ENCODE peak calls at places on chromosomes 3 and 15, in four cellular contexts. One of them, this sample, is unnamed.

GRCh38 chr3:192220915-192221314 is 506.4 kb downstream of the FGF12 start:
- DNase-seq in heart left ventricle: no peak
- DNase-seq in fibroblast of lung: no peak
- DNase-seq in spleen: no peak
- DNase-seq in this sample: no peak

GRCh38 chr3:111706527-111706926 is 111.4 kb upstream of the ZBED2 start:
- DNase-seq in heart left ventricle: no peak
- DNase-seq in fibroblast of lung: no peak
- DNase-seq in spleen: no peak
- DNase-seq in this sample: no peak

GRCh38 chr15:97443101-97443500 is 517.4 kb upstream of the ARRDC4 start:
- DNase-seq in heart left ventricle: no peak
- DNase-seq in fibroblast of lung: no peak
- DNase-seq in spleen: no peak
- DNase-seq in this sample: no peak

GRCh38 chr3:136535906-136536305 is 216.3 kb downstream of the STAG1 start:
- DNase-seq in heart left ventricle: no peak
- DNase-seq in fibroblast of lung: peak; percentile 56
- DNase-seq in spleen: no peak
- DNase-seq in this sample: no peak

GRCh38 chr15:60391722-60392340 is 6.0 kb downstream of the ANXA2 start:
- DNase-seq in heart left ventricle: no peak
- DNase-seq in fibroblast of lung: no peak
- DNase-seq in spleen: no peak
- DNase-seq in this sample: no peak

GRCh38 chr15:34241376-34242350 is 16.8 kb downstream of the EMC4 start:
- DNase-seq in heart left ventricle: no peak
- DNase-seq in fibroblast of lung: peak; percentile 37
- DNase-seq in spleen: no peak
- DNase-seq in this sample: no peak

GRCh38 chr3:62007036-62007435 is 366.3 kb downstream of the FEZF2 start:
- DNase-seq in heart left ventricle: no peak
- DNase-seq in fibroblast of lung: peak; percentile 65
- DNase-seq in spleen: no peak
- DNase-seq in this sample: no peak

GRCh38 chr15:42059661-42060476 is 34.5 kb downstream of the PLA2G4D start:
- DNase-seq in heart left ventricle: no peak
- DNase-seq in fibroblast of lung: peak; percentile 16
- DNase-seq in spleen: no peak
- DNase-seq in this sample: peak; percentile 14

GRCh38 chr15:77738038-77738370 is 105.3 kb upstream of the LINGO1 start:
- DNase-seq in heart left ventricle: no peak
- DNase-seq in fibroblast of lung: no peak
- DNase-seq in spleen: no peak
- DNase-seq in this sample: no peak

GRCh38 chr15:45326776-45327175 is 51.6 kb downstream of the GATM start:
- DNase-seq in heart left ventricle: no peak
- DNase-seq in fibroblast of lung: no peak
- DNase-seq in spleen: no peak
- DNase-seq in this sample: no peak

GRCh38 chr15:49621327-49622210 is 721 bp downstream of the DTWD1 start:
- DNase-seq in heart left ventricle: no peak
- DNase-seq in fibroblast of lung: peak; percentile 29
- DNase-seq in spleen: no peak
- DNase-seq in this sample: no peak

GRCh38 chr15:38609097-38609738 is 44.6 kb upstream of the RASGRP1 start:
- DNase-seq in heart left ventricle: no peak
- DNase-seq in fibroblast of lung: no peak
- DNase-seq in spleen: no peak
- DNase-seq in this sample: no peak

GRCh38 chr15:90664650-90665287 is 52.4 kb upstream of the BLM start:
- DNase-seq in heart left ventricle: peak; percentile 73
- DNase-seq in fibroblast of lung: peak; percentile 48
- DNase-seq in spleen: peak; percentile 84
- DNase-seq in this sample: peak; percentile 21

GRCh38 chr3:177521305-177521704 is 324.0 kb upstream of the TBL1XR1 start:
- DNase-seq in heart left ventricle: no peak
- DNase-seq in fibroblast of lung: no peak
- DNase-seq in spleen: no peak
- DNase-seq in this sample: no peak

GRCh38 chr3:72288955-72289707 is 504.2 kb upstream of the PROK2 start:
- DNase-seq in heart left ventricle: no peak
- DNase-seq in fibroblast of lung: peak; percentile 88
- DNase-seq in spleen: peak; percentile 82
- DNase-seq in this sample: peak; percentile 26

GRCh38 chr15:48945386-48945785 is 18.3 kb downstream of the SHC4 start:
- DNase-seq in heart left ventricle: no peak
- DNase-seq in fibroblast of lung: no peak
- DNase-seq in spleen: no peak
- DNase-seq in this sample: no peak

GRCh38 chr3:60384352-60384751 is 866.9 kb downstream of the FHIT start:
- DNase-seq in heart left ventricle: no peak
- DNase-seq in fibroblast of lung: peak; percentile 30
- DNase-seq in spleen: no peak
- DNase-seq in this sample: no peak

GRCh38 chr3:154885016-154885415 is 195.1 kb upstream of the MME start:
- DNase-seq in heart left ventricle: no peak
- DNase-seq in fibroblast of lung: peak; percentile 44
- DNase-seq in spleen: no peak
- DNase-seq in this sample: no peak

GRCh38 chr3:113167929-113168771 is 43.2 kb upstream of the BOC start:
- DNase-seq in heart left ventricle: no peak
- DNase-seq in fibroblast of lung: no peak
- DNase-seq in spleen: no peak
- DNase-seq in this sample: no peak

GRCh38 chr3:53346514-53346913 is 829 bp downstream of the DCP1A start:
- DNase-seq in heart left ventricle: no peak
- DNase-seq in fibroblast of lung: peak; percentile 29
- DNase-seq in spleen: no peak
- DNase-seq in this sample: no peak

GRCh38 chr3:183427206-183428139 is 946 bp downstream of the MCF2L2 start:
- DNase-seq in heart left ventricle: no peak
- DNase-seq in fibroblast of lung: no peak
- DNase-seq in spleen: no peak
- DNase-seq in this sample: no peak

GRCh38 chr3:168678730-168679129 is 583.0 kb upstream of the GOLIM4 start:
- DNase-seq in heart left ventricle: no peak
- DNase-seq in fibroblast of lung: peak; percentile 5
- DNase-seq in spleen: no peak
- DNase-seq in this sample: no peak

GRCh38 chr3:171480526-171480925 is 20.3 kb upstream of the TNIK start:
- DNase-seq in heart left ventricle: no peak
- DNase-seq in fibroblast of lung: peak; percentile 43
- DNase-seq in spleen: no peak
- DNase-seq in this sample: no peak

GRCh38 chr3:5497497-5497896 is 310.0 kb downstream of the EDEM1 start:
- DNase-seq in heart left ventricle: no peak
- DNase-seq in fibroblast of lung: no peak
- DNase-seq in spleen: no peak
- DNase-seq in this sample: no peak

GRCh38 chr3:5494913-5495519 is 307.5 kb downstream of the EDEM1 start:
- DNase-seq in heart left ventricle: no peak
- DNase-seq in fibroblast of lung: no peak
- DNase-seq in spleen: no peak
- DNase-seq in this sample: no peak

GRCh38 chr3:5503136-5503535 is 315.6 kb downstream of the EDEM1 start:
- DNase-seq in heart left ventricle: no peak
- DNase-seq in fibroblast of lung: no peak
- DNase-seq in spleen: no peak
- DNase-seq in this sample: no peak

GRCh38 chr3:5498981-5499380 is 311.5 kb downstream of the EDEM1 start:
- DNase-seq in heart left ventricle: no peak
- DNase-seq in fibroblast of lung: no peak
- DNase-seq in spleen: no peak
- DNase-seq in this sample: no peak

GRCh38 chr3:5499404-5499803 is 311.9 kb downstream of the EDEM1 start:
- DNase-seq in heart left ventricle: no peak
- DNase-seq in fibroblast of lung: no peak
- DNase-seq in spleen: no peak
- DNase-seq in this sample: no peak
- H3K4me3 ChIP-seq in heart left ventricle: no peak overlapping the region
- H3K4me3 ChIP-seq in fibroblast of lung: no peak overlapping the region
- H3K4me3 ChIP-seq in spleen: no peak overlapping the region
- H3K4me3 ChIP-seq in this sample: no peak overlapping the region

DNA sequence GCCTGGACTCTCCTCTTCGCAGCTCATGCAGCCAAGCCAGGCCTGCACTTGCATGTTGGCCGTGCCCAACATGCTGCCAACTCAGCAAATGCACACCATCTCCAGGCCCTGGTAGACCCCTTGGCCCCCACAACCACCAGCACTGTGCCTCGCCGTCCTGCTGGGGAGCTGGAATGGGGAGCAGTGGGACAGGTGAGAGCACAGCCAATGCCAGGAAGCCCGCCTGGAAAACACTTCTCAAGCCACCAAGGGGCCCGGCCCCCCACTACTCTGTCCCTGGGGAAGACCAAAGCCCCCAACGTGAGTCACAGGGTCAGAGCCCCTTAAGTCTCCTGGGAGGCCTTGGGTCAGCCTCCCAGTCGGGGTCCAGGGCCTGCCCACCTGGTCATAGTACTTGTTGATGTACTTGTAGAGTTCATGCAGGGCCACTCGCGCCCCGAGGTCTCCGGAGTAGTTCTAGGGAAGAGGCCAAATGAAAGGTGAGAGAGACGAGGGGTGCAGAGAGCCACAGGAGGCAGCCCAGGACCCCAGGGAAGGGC is 24.5 kb downstream of the PLXNB1 start:
- DNase-seq in heart left ventricle: peak; percentile 44
- DNase-seq in fibroblast of lung: no peak
- DNase-seq in spleen: peak; percentile 64
- DNase-seq in this sample: no peak
- H3K36me3 ChIP-seq in heart left ventricle: no peaks in the 10 kb centered on the region
- H3K36me3 ChIP-seq in fibroblast of lung: peaks cover 6% of the 10 kb centered on the region
- H3K36me3 ChIP-seq in spleen: no peaks in the 10 kb centered on the region
- H3K36me3 ChIP-seq in this sample: no peaks in the 10 kb centered on the region

DNA sequence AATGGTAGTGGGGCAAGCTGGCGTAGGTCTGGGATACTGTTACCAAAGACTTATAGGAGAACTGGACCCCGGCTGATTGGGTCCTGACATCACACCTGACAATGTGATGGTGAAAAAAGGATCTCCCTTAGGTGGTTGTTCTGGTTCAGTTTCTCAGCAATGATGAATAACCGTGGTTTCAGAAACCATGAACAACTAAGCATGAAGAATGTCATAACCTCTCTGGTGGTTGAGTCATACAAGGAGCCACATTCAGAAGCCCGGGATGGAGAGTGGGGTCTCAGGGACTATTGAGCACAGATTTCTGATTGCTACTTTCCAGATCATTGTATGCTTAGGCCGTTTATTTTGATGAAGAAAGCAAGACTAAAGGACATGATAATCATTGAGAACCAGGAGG is 17.4 kb downstream of the GPR160 start:
- DNase-seq in heart left ventricle: no peak
- DNase-seq in fibroblast of lung: peak; percentile 58
- DNase-seq in spleen: no peak
- DNase-seq in this sample: no peak
- H3K4me3 ChIP-seq in heart left ventricle: no peak overlapping the region
- H3K4me3 ChIP-seq in fibroblast of lung: no peak overlapping the region
- H3K4me3 ChIP-seq in spleen: no peak overlapping the region
- H3K4me3 ChIP-seq in this sample: no peak overlapping the region

GRCh38 chr3:13357074-13357473 is 63.0 kb downstream of the NUP210 start:
- DNase-seq in heart left ventricle: no peak
- DNase-seq in fibroblast of lung: no peak
- DNase-seq in spleen: no peak
- DNase-seq in this sample: no peak

GRCh38 chr3:13349823-13350222 is 70.3 kb downstream of the NUP210 start:
- DNase-seq in heart left ventricle: no peak
- DNase-seq in fibroblast of lung: no peak
- DNase-seq in spleen: no peak
- DNase-seq in this sample: no peak

GRCh38 chr3:13348671-13349396 is 71.3 kb downstream of the NUP210 start:
- DNase-seq in heart left ventricle: no peak
- DNase-seq in fibroblast of lung: peak; percentile 23
- DNase-seq in spleen: no peak
- DNase-seq in this sample: no peak

GRCh38 chr3:13353936-13354542 is 66.1 kb downstream of the NUP210 start:
- DNase-seq in heart left ventricle: no peak
- DNase-seq in fibroblast of lung: peak; percentile 22
- DNase-seq in spleen: no peak
- DNase-seq in this sample: peak; percentile 26

DNA sequence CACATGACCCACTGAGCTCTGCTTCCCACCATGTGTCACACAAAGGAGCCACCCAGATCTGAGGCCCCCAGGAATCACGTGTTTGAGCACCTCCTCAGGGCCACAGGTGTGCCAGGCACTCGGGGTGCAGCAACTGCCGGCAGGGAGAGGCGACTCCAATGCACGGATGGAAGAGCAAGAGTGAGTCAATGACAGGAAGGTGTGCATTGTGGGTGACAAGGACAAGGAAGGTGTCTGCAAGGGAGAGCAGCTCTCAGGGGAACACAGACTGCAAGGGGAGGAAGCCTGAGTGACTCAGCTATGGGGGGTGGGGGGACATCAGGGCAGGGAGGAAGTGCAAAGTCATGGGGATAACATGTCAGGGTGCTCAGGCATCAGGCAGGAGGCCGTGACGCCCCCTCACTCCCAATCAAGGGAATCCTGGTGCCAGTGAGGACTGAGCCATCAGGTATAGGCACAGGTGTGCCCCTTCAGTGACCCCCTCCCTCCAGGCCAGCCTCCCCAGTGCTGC is 67.4 kb downstream of the NUP210 start:
- DNase-seq in heart left ventricle: no peak
- DNase-seq in fibroblast of lung: peak; percentile 44
- DNase-seq in spleen: no peak
- DNase-seq in this sample: peak; percentile 19
- H3K36me3 ChIP-seq in heart left ventricle: no peaks in the 10 kb centered on the region
- H3K36me3 ChIP-seq in fibroblast of lung: no peaks in the 10 kb centered on the region
- H3K36me3 ChIP-seq in spleen: peaks cover 2% of the 10 kb centered on the region
- H3K36me3 ChIP-seq in this sample: no peaks in the 10 kb centered on the region

GRCh38 chr15:66843581-66843980 is 141.5 kb downstream of the SMAD6 start:
- DNase-seq in heart left ventricle: no peak
- DNase-seq in fibroblast of lung: no peak
- DNase-seq in spleen: no peak
- DNase-seq in this sample: no peak
- H3K4me3 ChIP-seq in heart left ventricle: peak overlapping the region; percentile 64
- H3K4me3 ChIP-seq in fibroblast of lung: peak overlapping the region; percentile 38
- H3K4me3 ChIP-seq in spleen: no peak overlapping the region
- H3K4me3 ChIP-seq in this sample: peak overlapping the region; percentile 56

DNA sequence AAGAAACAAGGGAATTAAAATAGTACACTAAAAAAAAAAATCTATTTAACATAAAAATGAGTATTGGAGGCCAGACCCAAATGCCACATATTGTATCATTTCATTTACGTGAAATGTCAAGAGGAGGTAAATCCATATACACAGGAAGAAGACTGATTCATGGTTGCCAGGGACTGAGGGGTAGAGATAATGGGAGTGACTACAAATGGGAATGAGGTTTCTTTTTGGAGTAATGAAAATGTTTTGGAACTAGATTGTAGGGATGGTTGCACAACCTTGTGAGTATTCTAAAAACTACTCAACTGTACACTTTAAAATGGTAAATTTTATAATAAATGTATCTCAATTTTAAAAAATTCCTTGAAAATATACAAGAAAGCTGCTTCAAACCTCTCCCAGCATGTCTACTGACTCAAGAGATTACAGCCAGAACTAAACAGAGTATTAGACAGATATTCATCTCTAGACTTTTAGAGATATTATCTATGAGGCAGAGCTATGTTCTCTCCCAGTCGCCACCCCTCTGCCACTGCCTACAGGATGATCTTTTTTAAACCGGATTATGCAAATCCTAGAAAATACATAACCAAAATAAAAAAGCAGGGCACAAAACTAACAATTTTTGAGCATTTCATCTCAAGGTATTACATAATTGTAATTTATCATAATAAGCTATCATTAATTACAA is 6.2 kb downstream of the HLTF start:
- DNase-seq in heart left ventricle: no peak
- DNase-seq in fibroblast of lung: peak; percentile 22
- DNase-seq in spleen: no peak
- DNase-seq in this sample: no peak
- H3K36me3 ChIP-seq in heart left ventricle: no peaks in the 10 kb centered on the region
- H3K36me3 ChIP-seq in fibroblast of lung: no peaks in the 10 kb centered on the region
- H3K36me3 ChIP-seq in spleen: no peaks in the 10 kb centered on the region
- H3K36me3 ChIP-seq in this sample: peaks cover 54% of the 10 kb centered on the region